ENCODE peak calls at places on chromosomes 1 and 21, in six cellular contexts. M is kidney tubule cell; X is fibroblast of lung; F is H54; G is effector CD8-positive, alpha-beta T cell; N is natural killer cell treated with Interleukin-12 subunit alpha and Interleukin-12 subunit beta and Interleukin-15 and Interleukin-18, amount 100 ng/mL, for 72 hours. D is an unnamed sample.

GRCh38 chr1:76141898-76142297 is 67.4 kb downstream of the ST6GALNAC3 start:
- DNase-seq in M (peak), X (no peak), F (no peak), G (no peak), N (no peak), D (no peak)

GRCh38 chr21:41630917-41631316 is 123.0 kb upstream of the TMPRSS2 start:
- DNase-seq in M (no peak), X (no peak), F (no peak), G (no peak), N (peak), D (no peak)

GRCh38 chr1:156482276-156482675 is 18.3 kb downstream of the MEF2D start:
- DNase-seq in M (no peak), X (no peak), F (no peak), G (no peak), N (no peak), D (no peak)

GRCh38 chr1:19664453-19665043 is at the start of gene HTR6:
- DNase-seq in M (no peak), X (no peak), F (no peak), G (no peak), N (no peak), D (no peak)

GRCh38 chr1:32806315-32806714 is 10.8 kb downstream of the YARS1 start:
- DNase-seq in M (no peak), X (no peak), F (no peak), G (no peak), N (no peak), D (no peak)

GRCh38 chr1:228778466-228778865 is 43.2 kb downstream of the RHOU start:
- DNase-seq in M (no peak), X (no peak), F (no peak), G (no peak), N (no peak), D (no peak)

GRCh38 chr1:114692947-114693346 is 2.4 kb downstream of the AMPD1 start:
- DNase-seq in M (no peak), X (no peak), F (no peak), G (no peak), N (no peak), D (no peak)

GRCh38 chr1:197559244-197559643 is 216.0 kb downstream of the DENND1B start:
- DNase-seq in M (no peak), X (no peak), F (no peak), G (no peak), N (no peak), D (no peak)

GRCh38 chr1:100955322-100955721 is 59.4 kb downstream of the SLC30A7 start:
- DNase-seq in M (peak), X (peak), F (peak), G (no peak), N (no peak), D (no peak)

GRCh38 chr1:208205216-208206013 is 38.8 kb downstream of the PLXNA2 start:
- DNase-seq in M (no peak), X (no peak), F (no peak), G (no peak), N (no peak), D (no peak)

GRCh38 chr1:217982711-217983405 is 302.2 kb upstream of the RRP15 start:
- DNase-seq in M (peak), X (no peak), F (no peak), G (no peak), N (no peak), D (peak)

GRCh38 chr1:51044834-51045233 is 57.2 kb upstream of the C1orf185 start:
- DNase-seq in M (no peak), X (no peak), F (no peak), G (no peak), N (no peak), D (no peak)

GRCh38 chr1:22794691-22795090 is 84.1 kb downstream of the EPHB2 start:
- DNase-seq in M (no peak), X (no peak), F (no peak), G (no peak), N (no peak), D (no peak)

GRCh38 chr1:29365906-29366670 is 129.8 kb downstream of the PTPRU start:
- DNase-seq in M (no peak), X (no peak), F (no peak), G (no peak), N (no peak), D (no peak)

GRCh38 chr1:241250465-241250864 is 106.5 kb downstream of the RGS7 start:
- DNase-seq in M (no peak), X (no peak), F (no peak), G (no peak), N (no peak), D (no peak)

GRCh38 chr1:155009221-155009711 is 6.7 kb downstream of the ZBTB7B start:
- DNase-seq in M (no peak), X (no peak), F (no peak), G (no peak), N (no peak), D (no peak)

GRCh38 chr1:29122987-29123870 is 474 bp downstream of the TMEM200B start:
- DNase-seq in M (peak), X (peak), F (no peak), G (no peak), N (no peak), D (no peak)